ENCODE peak calls at places on chromosome 6, in four cellular contexts. N is right atrium auricular region, P is right lobe of liver, K is astrocyte of the spinal cord. J is an unnamed sample.

GRCh38 chr6:108798672-108799355 is 49.4 kb upstream of the ARMC2 start:
- DNase-seq in N (no peak), K (no peak), P (peak; percentile 72), J (no peak)

GRCh38 chr6:75776461-75776860 is 27.4 kb downstream of the MYO6 start:
- DNase-seq in P (no peak), N (no peak), K (no peak), J (no peak)

GRCh38 chr6:153989989-153990388 is 49.1 kb upstream of the OPRM1 start:
- DNase-seq in N (no peak), K (no peak), P (no peak), J (no peak)

GRCh38 chr6:100565439-100566104 is 100.9 kb upstream of the SIM1 start:
- DNase-seq in N (no peak), P (no peak), K (no peak), J (no peak)

GRCh38 chr6:137494967-137495595 is 887 bp upstream of the OLIG3 start:
- DNase-seq in K (peak; percentile 22), P (no peak), N (no peak), J (no peak)

GRCh38 chr6:161443868-161444267 is 170.0 kb upstream of the AGPAT4 start:
- DNase-seq in P (no peak), K (peak; percentile 61), N (no peak), J (no peak)

GRCh38 chr6:157941101-157941863 is 40.4 kb upstream of the SYNJ2 start:
- DNase-seq in N (no peak), P (no peak), K (no peak), J (no peak)

GRCh38 chr6:138863331-138863730 is 67.4 kb downstream of the ECT2L start:
- DNase-seq in N (no peak), P (no peak), K (peak; percentile 2), J (no peak)

GRCh38 chr6:113458368-113459010 is 398.7 kb upstream of the MARCKS start:
- DNase-seq in N (no peak), K (no peak), P (no peak), J (no peak)

GRCh38 chr6:20791932-20792331 is 257.7 kb downstream of the CDKAL1 start:
- DNase-seq in P (no peak), K (peak; percentile 53), N (no peak), J (no peak)

GRCh38 chr6:31920803-31921202 is 6.7 kb upstream of the C2 start:
- DNase-seq in K (no peak), N (no peak), P (no peak), J (no peak)

GRCh38 chr6:48951917-48952316 is 511.1 kb downstream of the MMUT start:
- DNase-seq in P (no peak), N (no peak), K (no peak), J (no peak)

GRCh38 chr6:29723666-29724588 is 693 bp downstream of the HLA-F start:
- DNase-seq in K (no peak), P (peak; percentile 66), N (no peak), J (peak; percentile 92)

GRCh38 chr6:154650351-154650750 is 82.9 kb upstream of the SCAF8 start:
- DNase-seq in N (no peak), P (no peak), K (no peak), J (no peak)

GRCh38 chr6:47308674-47309325 is 905 bp downstream of the TNFRSF21 start:
- DNase-seq in N (no peak), P (peak; percentile 56), K (peak; percentile 58), J (no peak)

GRCh38 chr6:134551245-134551960 is 233.5 kb upstream of the SGK1 start:
- DNase-seq in N (no peak), K (peak; percentile 76), P (no peak), J (no peak)

GRCh38 chr6:76671751-76672150 is 599.3 kb upstream of the IMPG1 start:
- DNase-seq in N (no peak), P (no peak), K (no peak), J (no peak)

GRCh38 chr6:41731561-41732086 is 3.8 kb downstream of the TFEB start:
- DNase-seq in P (no peak), K (no peak), N (no peak), J (no peak)

GRCh38 chr6:158211273-158212055 is 43.3 kb downstream of the GTF2H5 start:
- DNase-seq in K (peak; percentile 32), P (no peak), N (no peak), J (no peak)

GRCh38 chr6:25175216-25175615 is 104.0 kb upstream of the CARMIL1 start:
- DNase-seq in K (peak; percentile 29), N (no peak), P (no peak), J (no peak)

GRCh38 chr6:130412556-130413290 is 46.9 kb downstream of the TMEM200A start:
- DNase-seq in P (no peak), K (no peak), N (no peak), J (no peak)

GRCh38 chr6:16402501-16402900 is 164.1 kb downstream of the GMPR start:
- DNase-seq in P (no peak), K (peak; percentile 76), N (no peak), J (no peak)

GRCh38 chr6:166411721-166412151 is 29.0 kb upstream of the MPC1 start:
- DNase-seq in N (no peak), K (no peak), P (no peak), J (no peak)

GRCh38 chr6:24872769-24873168 is 63.0 kb downstream of the RIPOR2 start:
- DNase-seq in K (no peak), P (no peak), N (no peak), J (no peak)

GRCh38 chr6:109227646-109228045 is 132.3 kb downstream of the CEP57L1 start:
- DNase-seq in P (no peak), N (no peak), K (no peak), J (no peak)

GRCh38 chr6:120304223-120304622 is 954.7 kb upstream of the MAN1A1 start:
- DNase-seq in P (no peak), K (no peak), N (no peak), J (no peak)

GRCh38 chr6:144278659-144279314 is 6.3 kb upstream of the UTRN start:
- DNase-seq in N (no peak), P (no peak), K (no peak), J (no peak)

GRCh38 chr6:21633511-21634109 is 40.1 kb downstream of the SOX4 start:
- DNase-seq in N (no peak), P (no peak), K (no peak), J (no peak)

GRCh38 chr6:132483779-132484679 is 28.9 kb downstream of the STX7 start:
- DNase-seq in N (no peak), K (peak; percentile 71), P (no peak), J (peak; percentile 33)

GRCh38 chr6:165668951-165669350 is 5.9 kb upstream of the PDE10A start:
- DNase-seq in K (no peak), P (no peak), N (no peak), J (no peak)

GRCh38 chr6:116359835-116360234 is 10.9 kb upstream of the DSE start:
- DNase-seq in N (no peak), K (no peak), P (no peak), J (no peak)

GRCh38 chr6:116364361-116364760 is 6.4 kb upstream of the DSE start:
- DNase-seq in K (no peak), N (no peak), P (no peak), J (no peak)

GRCh38 chr6:116363759-116364158 is 7.0 kb upstream of the DSE start:
- DNase-seq in P (no peak), K (peak; percentile 51), N (no peak), J (no peak)

GRCh38 chr6:116365743-116366142 is 5.0 kb upstream of the DSE start:
- DNase-seq in P (no peak), N (no peak), K (no peak), J (no peak)

DNA sequence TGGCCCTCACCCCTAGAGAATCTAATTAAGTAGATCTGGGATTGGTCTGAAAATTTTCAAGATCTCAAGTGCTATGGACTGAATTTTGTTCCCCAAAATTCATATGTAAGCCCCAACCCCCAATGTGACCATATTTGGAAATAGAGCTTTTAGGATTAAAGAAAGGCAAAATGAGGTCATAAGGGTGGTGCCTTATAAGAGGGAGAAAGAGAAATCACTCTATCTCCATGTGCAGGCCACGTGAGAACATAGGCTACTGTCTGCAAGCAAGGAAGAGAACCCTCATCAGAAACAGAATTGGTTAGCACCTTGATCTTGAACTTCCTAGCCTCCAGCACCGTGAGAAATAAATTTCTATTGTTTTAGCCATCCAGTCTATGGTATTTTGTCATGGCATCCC is 8.5 kb upstream of the DSE start:
- DNase-seq in K (no peak), P (no peak), N (no peak), J (no peak)
- H3K4me3 ChIP-seq in K (no peak overlapping the region), P (no peak overlapping the region), N (no peak overlapping the region), J (no peak overlapping the region)

GRCh38 chr6:4369616-4370015 is 234.2 kb upstream of the ECI2 start:
- DNase-seq in P (no peak), N (no peak), K (peak; percentile 83), J (no peak)
- H3K4me3 ChIP-seq in P (no peak overlapping the region), N (no peak overlapping the region), K (no peak overlapping the region), J (no peak overlapping the region)

GRCh38 chr6:156916108-156916801 is 139.1 kb downstream of the ARID1B start:
- DNase-seq in K (peak; percentile 4), N (no peak), P (no peak), J (no peak)

GRCh38 chr6:156917213-156917612 is 140.0 kb downstream of the ARID1B start:
- DNase-seq in K (peak; percentile 22), N (no peak), P (no peak), J (no peak)

GRCh38 chr6:156919370-156919769 is 142.2 kb downstream of the ARID1B start:
- DNase-seq in P (no peak), N (no peak), K (no peak), J (no peak)

GRCh38 chr6:156919819-156920379 is 142.7 kb downstream of the ARID1B start:
- DNase-seq in K (no peak), N (no peak), P (no peak), J (no peak)

GRCh38 chr6:156918647-156919046 is 141.5 kb downstream of the ARID1B start:
- DNase-seq in P (no peak), K (no peak), N (no peak), J (no peak)
- H3K4me3 ChIP-seq in P (no peak overlapping the region), K (no peak overlapping the region), N (no peak overlapping the region), J (no peak overlapping the region)

GRCh38 chr6:10315034-10315433 is 99.8 kb downstream of the TFAP2A start:
- DNase-seq in N (no peak), P (no peak), K (no peak), J (no peak)
- H3K4me3 ChIP-seq in N (no peak overlapping the region), P (no peak overlapping the region), K (no peak overlapping the region), J (no peak overlapping the region)

DNA sequence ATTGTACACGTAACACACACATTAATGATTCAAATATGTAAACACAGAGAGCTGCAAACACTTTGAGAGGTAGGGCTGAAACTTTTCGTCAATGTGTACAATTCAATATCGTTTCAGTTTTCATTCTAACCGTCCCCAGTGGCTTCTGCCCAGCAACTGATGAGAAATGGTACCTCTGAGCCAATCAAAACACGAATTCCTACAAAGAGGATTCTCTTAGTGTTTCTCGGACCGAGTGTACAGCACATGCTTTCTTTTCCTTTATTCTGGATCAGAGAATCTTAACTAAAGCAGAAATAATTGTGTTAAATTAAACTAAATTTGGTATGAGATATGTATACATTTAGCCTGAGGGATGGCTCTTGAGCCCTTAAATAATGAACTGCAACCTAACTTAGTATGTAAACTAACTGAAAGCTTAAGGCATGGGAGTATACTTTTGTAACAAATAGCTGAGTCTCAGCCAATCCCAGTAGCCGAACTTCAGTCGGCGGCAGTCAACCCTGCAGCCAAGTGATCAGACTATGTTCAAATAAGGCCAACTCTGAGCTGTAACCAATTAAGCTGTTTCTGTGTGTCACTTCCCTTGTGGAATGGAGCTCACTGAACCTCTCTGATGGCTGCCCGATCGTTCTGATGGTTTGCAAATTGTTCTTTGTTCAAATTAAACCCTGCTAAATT is 16.1 kb downstream of the BTN2A1 start:
- DNase-seq in P (peak; percentile 86), K (peak; percentile 99), N (peak; percentile 90), J (peak; percentile 89)
- H3K4me3 ChIP-seq in P (peak overlapping the region; percentile 54), K (peak overlapping the region; percentile 49), N (peak overlapping the region; percentile 52), J (no peak overlapping the region)